ENCODE peak calls at places on chromosomes 5 and 9, in five cellular contexts. A is upper lobe of right lung, Y is HepG2, Q is stomach, C is psoas muscle. U is an unnamed sample.

GRCh38 chr5:77957516-77957915 is 181.4 kb upstream of the TBCA start:
- DNase-seq in A (no peak), C (no peak), Q (no peak), Y (no peak), U (no peak)

GRCh38 chr9:92726348-92726747 is 38.3 kb downstream of the BICD2 start:
- DNase-seq in C (no peak), A (no peak), Q (peak; percentile 13), Y (no peak), U (no peak)

GRCh38 chr5:15850939-15851341 is 328.7 kb downstream of the MARCHF11 start:
- DNase-seq in Q (no peak), Y (no peak), C (no peak), A (no peak), U (no peak)

GRCh38 chr5:33641722-33642505 is 201.1 kb downstream of the TARS1 start:
- DNase-seq in C (no peak), Q (no peak), A (no peak), Y (no peak), U (no peak)

GRCh38 chr9:91214086-91214485 is 147.6 kb downstream of the AUH start:
- DNase-seq in Q (no peak), A (no peak), C (no peak), Y (no peak), U (no peak)

GRCh38 chr9:90975666-90976538 is 174.3 kb downstream of the SYK start:
- DNase-seq in Q (no peak), Y (no peak), A (peak; percentile 47), C (no peak), U (no peak)

GRCh38 chr5:101897914-101898313 is 398.2 kb downstream of the SLCO4C1 start:
- DNase-seq in A (no peak), Q (no peak), C (no peak), Y (no peak), U (no peak)

GRCh38 chr9:132486706-132487350 is 76.8 kb downstream of the CFAP77 start:
- DNase-seq in Y (no peak), A (no peak), Q (no peak), C (no peak), U (no peak)

GRCh38 chr5:81626524-81626923 is 124.4 kb downstream of the SSBP2 start:
- DNase-seq in Y (peak; percentile 32), A (no peak), Q (no peak), C (no peak), U (no peak)

GRCh38 chr9:138043411-138044345 is 166.1 kb downstream of the CACNA1B start:
- DNase-seq in C (peak; percentile 33), A (peak; percentile 52), Q (peak; percentile 17), Y (no peak), U (peak; percentile 49)

GRCh38 chr5:36786613-36787012 is 90.0 kb upstream of the NIPBL start:
- DNase-seq in A (no peak), C (no peak), Q (peak; percentile 46), Y (no peak), U (no peak)

GRCh38 chr9:38233343-38233742 is 159.2 kb upstream of the ALDH1B1 start:
- DNase-seq in C (no peak), A (peak; percentile 16), Q (no peak), Y (no peak), U (no peak)

GRCh38 chr5:169980418-169981053 is at the start of gene INSYN2B:
- DNase-seq in C (peak; percentile 51), A (no peak), Y (peak; percentile 39), Q (peak; percentile 50), U (no peak)

GRCh38 chr9:134557331-134557730 is 84.3 kb upstream of the COL5A1 start:
- DNase-seq in Q (no peak), Y (no peak), A (peak; percentile 12), C (peak; percentile 39), U (peak; percentile 2)

GRCh38 chr9:92850898-92851297 is 26.9 kb downstream of the ZNF484 start:
- DNase-seq in A (no peak), Y (no peak), C (no peak), Q (no peak), U (no peak)

GRCh38 chr9:114069476-114070187 is 8.5 kb downstream of the AMBP start:
- DNase-seq in A (peak; percentile 30), C (no peak), Y (no peak), Q (no peak), U (no peak)

GRCh38 chr5:164346785-164347630 is 841.6 kb downstream of the MAT2B start:
- DNase-seq in A (no peak), C (no peak), Q (no peak), Y (no peak), U (no peak)

GRCh38 chr9:88605500-88606172 is 70.7 kb downstream of the NXNL2 start:
- DNase-seq in A (no peak), C (no peak), Y (no peak), Q (no peak), U (no peak)

GRCh38 chr9:110835859-110836271 is 167.3 kb downstream of the MUSK start:
- DNase-seq in C (no peak), Q (no peak), A (no peak), Y (no peak), U (no peak)

GRCh38 chr5:141100243-141100805 is at the start of gene PCDHB3:
- DNase-seq in Y (peak; percentile 21), A (peak; percentile 51), C (peak; percentile 65), Q (no peak), U (no peak)

GRCh38 chr9:84166828-84167400 is 173.6 kb downstream of the SLC28A3 start:
- DNase-seq in C (peak; percentile 52), Y (no peak), A (no peak), Q (no peak), U (no peak)

GRCh38 chr9:4375424-4376195 is 75.7 kb upstream of the GLIS3 start:
- DNase-seq in A (no peak), Q (no peak), C (no peak), Y (no peak), U (no peak)

GRCh38 chr9:121331549-121331948 is 38.5 kb downstream of the STOM start:
- DNase-seq in Y (no peak), C (no peak), Q (no peak), A (no peak), U (no peak)

GRCh38 chr5:134507495-134507894 is 18.0 kb upstream of the JADE2 start:
- DNase-seq in Q (no peak), Y (no peak), C (no peak), A (no peak), U (no peak)

GRCh38 chr5:140261403-140262171 is 41.3 kb downstream of the PFDN1 start:
- DNase-seq in Y (peak; percentile 85), Q (peak; percentile 88), A (peak; percentile 73), C (peak; percentile 82), U (peak; percentile 80)

GRCh38 chr5:168126606-168127005 is 164.8 kb upstream of the WWC1 start:
- DNase-seq in A (no peak), C (no peak), Y (no peak), Q (no peak), U (no peak)

GRCh38 chr5:52786937-52787599 is 648 bp upstream of the ITGA1 start:
- DNase-seq in A (no peak), Y (peak; percentile 53), C (no peak), Q (peak; percentile 59), U (peak; percentile 66)
- H3K27ac ChIP-seq in A (peak overlapping the region; percentile 85), Y (peak overlapping the region; percentile 73), C (peak overlapping the region; percentile 74), Q (peak overlapping the region; percentile 87), U (peak overlapping the region; percentile 95)

GRCh38 chr5:119706049-119706448 is 76.7 kb downstream of the FAM170A start:
- DNase-seq in C (peak; percentile 27), A (no peak), Q (no peak), Y (no peak), U (no peak)

GRCh38 chr5:119708076-119708790 is 78.9 kb downstream of the FAM170A start:
- DNase-seq in Q (no peak), Y (no peak), C (peak; percentile 25), A (no peak), U (no peak)
- H3K27ac ChIP-seq in Q (no peak overlapping the region), Y (no peak overlapping the region), C (no peak overlapping the region), A (no peak overlapping the region), U (no peak overlapping the region)

DNA sequence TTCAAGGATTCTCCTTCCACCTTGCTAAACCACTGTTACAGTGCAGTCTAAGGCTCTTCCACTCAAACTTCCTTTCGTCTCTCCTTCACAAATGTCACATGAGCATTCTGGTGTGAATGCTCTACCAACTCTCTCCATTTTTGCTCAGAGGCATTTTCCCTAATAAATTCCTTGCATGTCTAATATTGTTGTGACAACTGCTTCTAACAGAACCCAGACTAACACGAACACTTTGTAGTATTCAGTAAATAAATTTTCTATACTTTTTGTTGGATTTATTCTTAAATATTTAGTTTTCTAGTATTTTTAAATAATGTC is 24.0 kb downstream of the RAPGEF6 start:
- DNase-seq in Y (no peak), C (no peak), A (no peak), Q (no peak), U (no peak)
- H3K27ac ChIP-seq in Y (peak overlapping the region; percentile 94), C (no peak overlapping the region), A (no peak overlapping the region), Q (no peak overlapping the region), U (no peak overlapping the region)

GRCh38 chr5:173454764-173455598 is 126.8 kb upstream of the STC2 start:
- DNase-seq in A (no peak), Q (no peak), C (peak; percentile 87), Y (peak; percentile 62), U (no peak)

GRCh38 chr5:173455599-173455957 is 127.4 kb upstream of the STC2 start:
- DNase-seq in Y (no peak), Q (no peak), C (no peak), A (no peak), U (no peak)

GRCh38 chr5:173453167-173453566 is 125.0 kb upstream of the STC2 start:
- DNase-seq in Q (no peak), C (no peak), Y (no peak), A (no peak), U (no peak)

GRCh38 chr5:173452506-173452905 is 124.3 kb upstream of the STC2 start:
- DNase-seq in Q (no peak), Y (no peak), C (no peak), A (no peak), U (no peak)

DNA sequence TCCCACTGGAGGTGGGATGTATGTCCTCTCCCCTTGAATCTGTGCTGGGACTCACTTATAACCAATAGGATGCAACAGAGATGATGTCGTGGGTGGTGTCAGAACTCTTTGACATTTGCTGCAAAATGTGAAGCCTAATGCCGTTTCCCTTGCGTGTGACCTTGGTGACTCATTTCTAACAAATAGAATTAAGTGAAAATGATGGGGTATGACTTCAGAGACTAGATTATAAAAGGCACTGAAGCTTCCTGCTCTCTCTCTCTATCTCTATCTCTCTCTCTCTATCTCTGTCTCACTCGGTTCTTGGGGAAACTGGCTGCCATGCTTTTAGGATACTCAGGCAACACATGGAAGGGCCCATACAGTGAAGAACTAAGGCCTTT is 126.2 kb upstream of the STC2 start:
- DNase-seq in A (no peak), C (no peak), Q (no peak), Y (peak; percentile 39), U (no peak)
- H3K27ac ChIP-seq in A (peak overlapping the region; percentile 42), C (peak overlapping the region; percentile 96), Q (no peak overlapping the region), Y (no peak overlapping the region), U (no peak overlapping the region)

GRCh38 chr5:149441986-149442385 is 62.9 kb upstream of the IL17B start:
- DNase-seq in Y (no peak), Q (no peak), A (no peak), C (no peak), U (no peak)
- H3K27ac ChIP-seq in Y (no peak overlapping the region), Q (no peak overlapping the region), A (no peak overlapping the region), C (no peak overlapping the region), U (no peak overlapping the region)